ENCODE peak calls at places on chromosomes 13 and 19, in six cellular contexts. Z, Y, M, A, O and R are unnamed samples. For H3K4me1, the result is how much of the 10 kb centered on the place peaks cover.

GRCh38 chr13:89281331-89281730 is 1610.2 kb downstream of the SLITRK5 start:
- DNase-seq in A (no peak), O (no peak), M (no peak), Z (no peak), Y (no peak), R (no peak)

GRCh38 chr19:48455908-48456562 is 661 bp downstream of the KCNJ14 start:
- DNase-seq in A (no peak), Z (peak), M (no peak), O (no peak), Y (no peak), R (peak)

GRCh38 chr13:77033717-77034302 is 6.9 kb upstream of the FBXL3 start:
- DNase-seq in Y (no peak), O (no peak), Z (no peak), A (no peak), M (no peak), R (no peak)

GRCh38 chr19:10836478-10837325 is 690 bp upstream of the TMED1 start:
- DNase-seq in M (peak), O (peak), A (peak), Z (peak), Y (peak), R (peak)

GRCh38 chr19:50719566-50719965 is at the start of gene SHANK1:
- DNase-seq in Y (no peak), M (no peak), O (no peak), Z (peak), A (no peak), R (no peak)

GRCh38 chr13:108193806-108194205 is 21.5 kb downstream of the LIG4 start:
- DNase-seq in Y (no peak), M (no peak), A (no peak), Z (no peak), O (no peak), R (no peak)

GRCh38 chr13:73991384-73991783 is 142.8 kb downstream of the KLF12 start:
- DNase-seq in Z (no peak), O (no peak), A (no peak), M (no peak), Y (no peak), R (no peak)

GRCh38 chr13:60335531-60335930 is 61.5 kb upstream of the TDRD3 start:
- DNase-seq in Y (no peak), O (no peak), M (no peak), A (no peak), Z (no peak), R (no peak)

GRCh38 chr13:103431880-103432279 is 365.7 kb upstream of the SLC10A2 start:
- DNase-seq in O (no peak), Y (no peak), M (no peak), Z (no peak), A (no peak), R (no peak)

GRCh38 chr19:36418287-36419001 is at the start of gene ZFP82:
- DNase-seq in A (peak), Z (peak), O (peak), M (peak), Y (peak), R (peak)

GRCh38 chr13:103517066-103517767 is 451.0 kb upstream of the SLC10A2 start:
- DNase-seq in Y (no peak), Z (no peak), O (no peak), M (no peak), A (no peak), R (no peak)

GRCh38 chr19:1746401-1747284 is 6.7 kb upstream of the ONECUT3 start:
- DNase-seq in A (peak), M (no peak), Z (no peak), O (no peak), Y (no peak), R (no peak)

GRCh38 chr19:7830272-7830771 is 304 bp downstream of the EVI5L start:
- DNase-seq in M (peak), O (peak), A (no peak), Z (peak), Y (peak), R (peak)

GRCh38 chr13:57624565-57625435 is 6.7 kb upstream of the PCDH17 start:
- DNase-seq in Y (no peak), A (no peak), O (peak), M (peak), Z (no peak), R (no peak)

GRCh38 chr13:27641711-27642502 is 20.2 kb downstream of the POLR1D start:
- DNase-seq in Z (no peak), M (no peak), A (no peak), O (no peak), Y (no peak), R (no peak)

GRCh38 chr13:47897411-47898050 is 103.5 kb downstream of the SUCLA2 start:
- DNase-seq in Z (no peak), M (no peak), O (no peak), A (no peak), Y (no peak), R (no peak)

GRCh38 chr19:58479736-58480480 is 3.8 kb downstream of the ZNF446 start:
- DNase-seq in Z (no peak), A (no peak), M (no peak), O (no peak), Y (no peak), R (no peak)

GRCh38 chr13:43953370-43953769 is 73.7 kb downstream of the LACC1 start:
- DNase-seq in O (no peak), Y (no peak), Z (no peak), M (no peak), A (no peak), R (no peak)

GRCh38 chr19:37936166-37936565 is 29.2 kb downstream of the SIPA1L3 start:
- DNase-seq in Y (peak), A (peak), M (peak), O (no peak), Z (no peak), R (peak)

GRCh38 chr19:2309734-2310362 is 1.9 kb upstream of the LINGO3 start:
- DNase-seq in Y (no peak), A (no peak), O (no peak), Z (no peak), M (no peak), R (no peak)

GRCh38 chr13:41756198-41756885 is 204.6 kb downstream of the VWA8 start:
- DNase-seq in M (no peak), Y (no peak), A (no peak), O (no peak), Z (no peak), R (no peak)

GRCh38 chr13:75079226-75079625 is 402.7 kb downstream of the TBC1D4 start:
- DNase-seq in A (no peak), Z (no peak), M (no peak), Y (no peak), O (no peak), R (no peak)
- H3K4me1 ChIP-seq in A (under half), Z (under half), M (under half), Y (under half), O (under half), R (under half)

GRCh38 chr13:23628765-23629565 is 58.8 kb downstream of the TNFRSF19 start:
- DNase-seq in Y (no peak), A (no peak), O (no peak), M (no peak), Z (no peak), R (no peak)
- H3K27ac ChIP-seq in Y (no peak), A (no peak), O (peak), M (no peak), Z (no peak), R (no peak)

GRCh38 chr13:110507678-110508381 is 53.7 kb downstream of the RAB20 start:
- DNase-seq in A (peak), Y (peak), O (no peak), M (peak), Z (no peak), R (peak)
- TF ChIP-seq CTCF in A (no peak), Y (peak), O (no peak), M (peak), Z (no peak), R (peak)

GRCh38 chr19:46720516-46721239 is 3.8 kb upstream of the PRKD2 start:
- DNase-seq in M (no peak), Z (no peak), Y (no peak), O (no peak), A (no peak), R (no peak)
- H3K4me1 ChIP-seq in M (under half), Z (under half), Y (under half), O (under half), A (under half), R (under half)

GRCh38 chr13:49367640-49368431 is 76.0 kb downstream of the CAB39L start:
- DNase-seq in M (no peak), Z (no peak), Y (no peak), O (no peak), A (no peak), R (no peak)
- H3K27ac ChIP-seq in M (peak), Z (no peak), Y (no peak), O (no peak), A (peak), R (peak)

GRCh38 chr19:53076984-53077383 is 26.2 kb downstream of the ZNF160 start:
- DNase-seq in O (peak), M (peak), A (no peak), Z (no peak), Y (no peak), R (no peak)
- TF ChIP-seq CTCF in O (peak), M (peak), A (peak), Z (no peak), Y (no peak), R (peak)

GRCh38 chr19:28501979-28502378 is 711.0 kb downstream of the UQCRFS1 start:
- DNase-seq in O (no peak), Y (no peak), A (no peak), Z (no peak), M (no peak), R (no peak)
- H3K4me1 ChIP-seq in O (under half), Y (under half), A (under half), Z (under half), M (under half), R (under half)

DNA sequence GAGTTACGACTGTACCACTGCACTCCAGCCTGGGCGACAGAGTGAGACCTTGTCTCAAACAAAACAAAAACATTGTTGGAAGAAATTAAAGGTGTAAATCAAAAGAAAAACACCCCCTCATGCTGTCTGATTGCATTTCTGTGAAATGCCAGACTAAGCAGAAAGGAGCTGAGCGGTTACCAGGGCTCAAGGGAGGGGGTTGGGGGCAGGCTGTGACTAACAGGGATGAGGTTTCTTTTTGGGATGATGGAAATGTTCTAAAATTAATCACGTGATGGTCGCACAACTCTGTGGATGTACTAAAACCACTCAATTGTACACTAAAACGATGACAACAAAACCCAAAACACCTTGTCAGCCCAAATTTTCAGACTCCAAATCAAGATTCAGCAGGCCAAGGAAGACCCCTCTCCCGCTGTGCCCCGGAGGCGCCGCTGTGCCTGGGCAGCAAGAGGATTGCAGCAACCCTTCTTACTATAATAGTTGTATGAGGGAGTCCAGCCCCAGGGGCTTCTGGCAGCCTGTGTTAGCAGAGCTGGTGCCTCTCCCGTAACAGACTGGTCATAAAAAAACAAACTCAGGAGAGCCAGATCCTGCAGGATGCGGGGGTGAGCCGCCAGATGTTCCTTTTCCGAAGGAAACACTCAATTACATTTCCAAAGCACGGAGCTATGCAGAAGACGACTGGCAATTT is 20.9 kb downstream of the CAPS start:
- DNase-seq in Y (no peak), A (no peak), Z (no peak), M (no peak), O (no peak), R (no peak)
- H3K27ac ChIP-seq in Y (peak), A (peak), Z (no peak), M (peak), O (peak), R (peak)

GRCh38 chr19:27881213-27881612 is 1331.7 kb downstream of the UQCRFS1 start:
- DNase-seq in A (no peak), O (no peak), Z (no peak), Y (no peak), M (no peak), R (no peak)
- TF ChIP-seq CTCF in A (no peak), O (no peak), Z (no peak), Y (no peak), M (no peak), R (no peak)